ENCODE peak calls at places on chromosomes 4 and X, in four cellular contexts. N is Peyer's patch, V is neural progenitor cell, X is right atrium auricular region. I is an unnamed sample. For H3K4me1, the result is how much of the 10 kb centered on the place peaks cover.

GRCh38 chrX:20802036-20802435 is 535.3 kb upstream of the RPS6KA3 start:
- DNase-seq in N (no peak), V (no peak), X (no peak), I (no peak)

GRCh38 chr4:183289688-183290087 is 30.4 kb downstream of the CLDN22 start:
- DNase-seq in N (no peak), V (no peak), X (no peak), I (no peak)

GRCh38 chrX:79095441-79096338 is 48.8 kb upstream of the GPR174 start:
- DNase-seq in N (no peak), V (no peak), X (no peak), I (no peak)

GRCh38 chr4:113355550-113356371 is 306.3 kb downstream of the ANK2 start:
- DNase-seq in N (peak), V (no peak), X (peak), I (peak)

GRCh38 chrX:109714340-109714958 is 18.6 kb downstream of the ACSL4 start:
- DNase-seq in N (no peak), V (no peak), X (no peak), I (no peak)

GRCh38 chr4:144171697-144172096 is 31.2 kb upstream of the GYPA start:
- DNase-seq in N (no peak), V (peak), X (no peak), I (no peak)

GRCh38 chr4:80069837-80070788 is 2.9 kb downstream of the ANTXR2 start:
- DNase-seq in N (no peak), V (no peak), X (no peak), I (no peak)

GRCh38 chr4:6855692-6856297 is 53.8 kb upstream of the TBC1D14 start:
- DNase-seq in N (no peak), V (no peak), X (no peak), I (peak)

GRCh38 chrX:74534569-74535038 is 79.8 kb downstream of the RLIM start:
- DNase-seq in N (no peak), V (no peak), X (no peak), I (no peak)

GRCh38 chrX:119516157-119516702 is 48.0 kb downstream of the SLC25A5 start:
- DNase-seq in N (peak), V (peak), X (no peak), I (peak)

GRCh38 chr4:189299706-189300105 is 641.0 kb upstream of the FRG1 start:
- DNase-seq in N (no peak), V (no peak), X (no peak), I (no peak)

GRCh38 chr4:52545099-52546069 is 113.7 kb downstream of the USP46 start:
- DNase-seq in N (peak), V (peak), X (peak), I (peak)

GRCh38 chr4:77881460-77882295 is 19.0 kb downstream of the MRPL1 start:
- DNase-seq in N (no peak), V (no peak), X (no peak), I (no peak)

GRCh38 chr4:899556-899906 is 32.6 kb downstream of the GAK start:
- DNase-seq in N (no peak), V (no peak), X (no peak), I (no peak)

GRCh38 chr4:182179105-182179504 is 64.1 kb upstream of the TENM3 start:
- DNase-seq in N (no peak), V (peak), X (no peak), I (no peak)

GRCh38 chrX:42396136-42396535 is 381.8 kb downstream of the PPP1R2C start:
- DNase-seq in N (no peak), V (no peak), X (no peak), I (no peak)

GRCh38 chr4:86302242-86302641 is 57.6 kb downstream of the MAPK10 start:
- DNase-seq in N (peak), V (peak), X (peak), I (no peak)

GRCh38 chrX:340641-341423 is 22.2 kb upstream of the GTPBP6 start:
- DNase-seq in N (no peak), V (no peak), X (no peak), I (no peak)

GRCh38 chr4:140116442-140117104 is 37.4 kb downstream of the MAML3 start:
- DNase-seq in N (no peak), V (no peak), X (no peak), I (no peak)

GRCh38 chr4:185820119-185821028 is 8.4 kb upstream of the SORBS2 start:
- DNase-seq in N (no peak), V (peak), X (no peak), I (no peak)

GRCh38 chr4:54099287-54099958 is 540 bp upstream of the GSX2 start:
- DNase-seq in N (no peak), V (peak), X (no peak), I (no peak)

GRCh38 chr4:39658756-39659155 is 20.1 kb upstream of the SMIM14 start:
- DNase-seq in N (no peak), V (no peak), X (no peak), I (no peak)

GRCh38 chr4:115260195-115260594 is 146.8 kb upstream of the NDST4 start:
- DNase-seq in N (no peak), V (no peak), X (no peak), I (no peak)

GRCh38 chr4:182745268-182745667 is 171.9 kb downstream of the DCTD start:
- DNase-seq in N (no peak), V (no peak), X (no peak), I (no peak)

GRCh38 chrX:97587171-97587570 is 703.5 kb downstream of the RPA4 start:
- DNase-seq in N (no peak), V (no peak), X (no peak), I (no peak)

GRCh38 chr4:113881256-113881655 is 98.2 kb downstream of the ARSJ start:
- DNase-seq in N (no peak), V (no peak), X (no peak), I (no peak)

GRCh38 chr4:1216869-1217294 is 32.0 kb downstream of the CTBP1 start:
- DNase-seq in N (peak), V (no peak), X (no peak), I (peak)

GRCh38 chrX:63754141-63754859 is 30.7 kb downstream of the ARHGEF9 start:
- DNase-seq in N (peak), V (no peak), X (no peak), I (peak)

GRCh38 chrX:130174937-130175336 is 3.2 kb downstream of the RAB33A start:
- DNase-seq in N (no peak), V (no peak), X (no peak), I (no peak)

GRCh38 chrX:5979338-5979737 is 249.3 kb downstream of the NLGN4X start:
- DNase-seq in N (no peak), V (no peak), X (no peak), I (no peak)

GRCh38 chr4:2300431-2300861 is 38.5 kb upstream of the MXD4 start:
- DNase-seq in N (no peak), V (no peak), X (no peak), I (no peak)

GRCh38 chr4:68407868-68408190 is 39.4 kb upstream of the TMPRSS11E start:
- DNase-seq in N (no peak), V (no peak), X (no peak), I (no peak)

GRCh38 chr4:16082424-16083216 is 1.2 kb downstream of the PROM1 start:
- DNase-seq in N (peak), V (peak), X (no peak), I (no peak)

GRCh38 chr4:87100093-87100634 is 120.3 kb downstream of the KLHL8 start:
- DNase-seq in N (no peak), V (peak), X (no peak), I (no peak)

GRCh38 chr4:85854543-85854942 is 379.6 kb downstream of the ARHGAP24 start:
- DNase-seq in N (no peak), V (no peak), X (no peak), I (no peak)

GRCh38 chr4:22458112-22458511 is 57.8 kb downstream of the ADGRA3 start:
- DNase-seq in N (no peak), V (no peak), X (no peak), I (no peak)

GRCh38 chrX:8319359-8319758 is 145.3 kb upstream of the VCX3B start:
- DNase-seq in N (no peak), V (no peak), X (no peak), I (no peak)

GRCh38 chr4:2060578-2061207 is 1.6 kb downstream of the NAT8L start:
- DNase-seq in N (no peak), V (peak), X (no peak), I (no peak)

GRCh38 chrX:103697687-103698086 is 11.2 kb upstream of the MORF4L2 start:
- DNase-seq in N (no peak), V (peak), X (no peak), I (no peak)

GRCh38 chrX:13000311-13000811 is 25.5 kb downstream of the TMSB4X start:
- DNase-seq in N (peak), V (no peak), X (no peak), I (peak)
- H3K4me3 ChIP-seq in N (no peak), V (no peak), X (no peak), I (peak)

DNA sequence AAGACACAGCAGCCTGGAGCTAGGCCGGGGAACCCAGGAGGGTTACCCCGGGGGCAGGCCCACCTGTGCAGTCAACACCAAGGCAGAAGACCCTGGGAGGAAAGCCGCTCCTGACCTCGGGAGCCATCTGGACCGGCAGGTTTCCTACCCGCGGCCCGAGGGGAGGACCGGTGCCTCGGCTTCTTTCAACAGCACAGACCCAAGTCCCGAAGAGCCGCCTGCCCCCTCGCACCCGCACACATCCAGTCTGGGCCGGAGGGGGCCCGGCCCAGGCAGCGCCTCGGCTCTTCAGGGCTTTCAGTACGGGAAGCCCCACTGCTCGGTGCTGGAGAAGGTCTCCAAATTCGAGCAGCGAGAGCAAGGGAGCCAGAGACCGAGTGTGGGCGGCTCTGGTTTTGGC is 157.8 kb downstream of the SOWAHB start:
- DNase-seq in N (no peak), V (no peak), X (no peak), I (no peak)
- H3K4me1 ChIP-seq in N (under half), V (under half), X (under half), I (under half)

DNA sequence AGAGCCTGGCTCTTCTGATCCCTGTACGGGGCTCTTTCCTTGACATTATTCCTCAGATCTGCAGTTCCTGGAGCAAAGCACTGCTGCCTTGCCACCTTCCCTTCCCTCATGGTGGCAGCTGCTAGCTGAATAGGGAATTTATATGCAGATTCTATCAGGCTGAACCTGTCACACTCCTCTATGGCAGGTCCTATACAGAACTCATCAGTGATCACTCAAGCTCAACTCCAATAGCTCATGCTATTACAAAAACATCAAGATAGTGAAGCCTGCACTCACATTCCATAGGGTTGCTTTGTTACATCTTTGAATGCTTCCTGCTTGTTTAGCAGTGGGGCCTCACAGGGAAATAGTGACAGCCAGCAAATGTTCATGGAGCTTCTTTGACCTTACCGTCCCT is 71.7 kb downstream of the SLC2A9 start:
- DNase-seq in N (no peak), V (peak), X (no peak), I (no peak)
- H3K27ac ChIP-seq in N (no peak), V (no peak), X (no peak), I (no peak)

GRCh38 chrX:23334536-23334870 is at the start of gene PTCHD1:
- DNase-seq in N (no peak), V (no peak), X (no peak), I (no peak)
- H3K4me3 ChIP-seq in N (peak), V (peak), X (peak), I (no peak)

I was measured in CD8-positive, alpha-beta memory T cell.